ENCODE peak calls at places on chromosome 10, in seven cellular contexts. One of them, this sample, is unnamed.

GRCh38 chr10:114392112-114392835 is 12.0 kb downstream of the AFAP1L2 start:
- DNase-seq in K562: no peak
- DNase-seq in kidney epithelial cell: no peak
- DNase-seq in cardiac muscle cell: no peak
- DNase-seq in ovary: no peak
- DNase-seq in psoas muscle: no peak
- DNase-seq in right lobe of liver: no peak
- DNase-seq in this sample: no peak

GRCh38 chr10:129136866-129137415 is 330.1 kb upstream of the MGMT start:
- DNase-seq in K562: no peak
- DNase-seq in ovary: no peak
- DNase-seq in right lobe of liver: no peak
- DNase-seq in psoas muscle: no peak
- DNase-seq in cardiac muscle cell: no peak
- DNase-seq in kidney epithelial cell: no peak
- DNase-seq in this sample: no peak

GRCh38 chr10:6204341-6205191 is 1.8 kb downstream of the PFKFB3 start:
- DNase-seq in kidney epithelial cell: no peak
- DNase-seq in psoas muscle: peak; percentile 93
- DNase-seq in cardiac muscle cell: no peak
- DNase-seq in K562: no peak
- DNase-seq in right lobe of liver: peak; percentile 80
- DNase-seq in ovary: peak; percentile 64
- DNase-seq in this sample: no peak

GRCh38 chr10:79323602-79324001 is 23.7 kb upstream of the PPIF start:
- DNase-seq in kidney epithelial cell: no peak
- DNase-seq in psoas muscle: no peak
- DNase-seq in right lobe of liver: no peak
- DNase-seq in ovary: no peak
- DNase-seq in K562: no peak
- DNase-seq in cardiac muscle cell: no peak
- DNase-seq in this sample: no peak

GRCh38 chr10:76902949-76903348 is 734.7 kb downstream of the KCNMA1 start:
- DNase-seq in ovary: peak; percentile 20
- DNase-seq in K562: no peak
- DNase-seq in cardiac muscle cell: peak; percentile 84
- DNase-seq in kidney epithelial cell: no peak
- DNase-seq in psoas muscle: peak; percentile 55
- DNase-seq in right lobe of liver: no peak
- DNase-seq in this sample: peak; percentile 80

GRCh38 chr10:62585211-62585758 is 211.1 kb downstream of the ZNF365 start:
- DNase-seq in kidney epithelial cell: no peak
- DNase-seq in cardiac muscle cell: no peak
- DNase-seq in ovary: no peak
- DNase-seq in K562: no peak
- DNase-seq in right lobe of liver: no peak
- DNase-seq in psoas muscle: no peak
- DNase-seq in this sample: no peak

GRCh38 chr10:79146611-79147130 is 77.9 kb downstream of the ZMIZ1 start:
- DNase-seq in K562: no peak
- DNase-seq in right lobe of liver: peak; percentile 86
- DNase-seq in psoas muscle: peak; percentile 89
- DNase-seq in ovary: peak; percentile 76
- DNase-seq in cardiac muscle cell: no peak
- DNase-seq in kidney epithelial cell: no peak
- DNase-seq in this sample: no peak

GRCh38 chr10:75651452-75651851 is 220.0 kb downstream of the LRMDA start:
- DNase-seq in cardiac muscle cell: no peak
- DNase-seq in K562: no peak
- DNase-seq in psoas muscle: no peak
- DNase-seq in ovary: no peak
- DNase-seq in right lobe of liver: no peak
- DNase-seq in kidney epithelial cell: no peak
- DNase-seq in this sample: peak; percentile 47

GRCh38 chr10:71285180-71285545 is 33.9 kb upstream of the SLC29A3 start:
- DNase-seq in cardiac muscle cell: peak; percentile 61
- DNase-seq in K562: peak; percentile 87
- DNase-seq in ovary: peak; percentile 66
- DNase-seq in psoas muscle: peak; percentile 76
- DNase-seq in kidney epithelial cell: no peak
- DNase-seq in right lobe of liver: no peak
- DNase-seq in this sample: peak; percentile 57

DNA sequence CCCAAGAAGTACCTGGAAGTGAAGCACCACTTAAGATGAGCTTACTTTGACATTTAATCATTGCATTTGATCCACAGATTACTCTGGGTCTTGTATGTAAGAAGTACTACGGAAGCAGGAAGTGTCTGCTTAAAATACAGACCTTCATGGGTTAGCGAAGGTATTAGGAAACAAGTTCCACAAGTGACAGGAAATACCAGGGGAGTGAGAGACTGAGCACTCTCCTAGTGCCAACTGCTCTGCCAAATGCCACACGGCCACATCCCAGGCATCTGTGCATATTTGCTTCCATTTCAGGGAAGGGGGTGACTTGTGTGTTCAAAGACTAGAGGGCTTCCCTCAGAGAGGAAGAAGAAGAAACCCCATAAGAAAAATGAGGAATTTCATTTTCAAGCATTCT is 57.2 kb upstream of the ANK3 start:
- DNase-seq in cardiac muscle cell: no peak
- DNase-seq in right lobe of liver: no peak
- DNase-seq in ovary: no peak
- DNase-seq in K562: no peak
- DNase-seq in kidney epithelial cell: peak; percentile 26
- DNase-seq in psoas muscle: no peak
- DNase-seq in this sample: no peak
- H3K4me3 ChIP-seq in cardiac muscle cell: no peak overlapping the region
- H3K4me3 ChIP-seq in right lobe of liver: no peak overlapping the region
- H3K4me3 ChIP-seq in ovary: no peak overlapping the region
- H3K4me3 ChIP-seq in K562: no peak overlapping the region
- H3K4me3 ChIP-seq in kidney epithelial cell: no peak overlapping the region
- H3K4me3 ChIP-seq in psoas muscle: no peak overlapping the region
- H3K4me3 ChIP-seq in this sample: no peak overlapping the region

GRCh38 chr10:14587540-14588083 is 187.1 kb downstream of the FAM107B start:
- DNase-seq in cardiac muscle cell: no peak
- DNase-seq in kidney epithelial cell: no peak
- DNase-seq in psoas muscle: no peak
- DNase-seq in K562: no peak
- DNase-seq in right lobe of liver: no peak
- DNase-seq in ovary: no peak
- DNase-seq in this sample: no peak
- H3K4me3 ChIP-seq in cardiac muscle cell: no peak overlapping the region
- H3K4me3 ChIP-seq in kidney epithelial cell: no peak overlapping the region
- H3K4me3 ChIP-seq in psoas muscle: no peak overlapping the region
- H3K4me3 ChIP-seq in K562: no peak overlapping the region
- H3K4me3 ChIP-seq in right lobe of liver: no peak overlapping the region
- H3K4me3 ChIP-seq in ovary: no peak overlapping the region
- H3K4me3 ChIP-seq in this sample: no peak overlapping the region

GRCh38 chr10:49091450-49092210 is 23.7 kb downstream of the VSTM4 start:
- DNase-seq in kidney epithelial cell: no peak
- DNase-seq in psoas muscle: no peak
- DNase-seq in right lobe of liver: no peak
- DNase-seq in ovary: no peak
- DNase-seq in cardiac muscle cell: no peak
- DNase-seq in K562: no peak
- DNase-seq in this sample: no peak

GRCh38 chr10:49096890-49097445 is 18.4 kb downstream of the VSTM4 start:
- DNase-seq in K562: no peak
- DNase-seq in right lobe of liver: no peak
- DNase-seq in kidney epithelial cell: no peak
- DNase-seq in psoas muscle: no peak
- DNase-seq in ovary: no peak
- DNase-seq in cardiac muscle cell: no peak
- DNase-seq in this sample: no peak

GRCh38 chr10:49093922-49094321 is 21.4 kb downstream of the VSTM4 start:
- DNase-seq in kidney epithelial cell: no peak
- DNase-seq in cardiac muscle cell: no peak
- DNase-seq in right lobe of liver: no peak
- DNase-seq in psoas muscle: no peak
- DNase-seq in K562: no peak
- DNase-seq in ovary: no peak
- DNase-seq in this sample: no peak

GRCh38 chr10:49092477-49092876 is 22.8 kb downstream of the VSTM4 start:
- DNase-seq in kidney epithelial cell: no peak
- DNase-seq in right lobe of liver: no peak
- DNase-seq in ovary: peak; percentile 3
- DNase-seq in K562: no peak
- DNase-seq in cardiac muscle cell: no peak
- DNase-seq in psoas muscle: no peak
- DNase-seq in this sample: no peak

DNA sequence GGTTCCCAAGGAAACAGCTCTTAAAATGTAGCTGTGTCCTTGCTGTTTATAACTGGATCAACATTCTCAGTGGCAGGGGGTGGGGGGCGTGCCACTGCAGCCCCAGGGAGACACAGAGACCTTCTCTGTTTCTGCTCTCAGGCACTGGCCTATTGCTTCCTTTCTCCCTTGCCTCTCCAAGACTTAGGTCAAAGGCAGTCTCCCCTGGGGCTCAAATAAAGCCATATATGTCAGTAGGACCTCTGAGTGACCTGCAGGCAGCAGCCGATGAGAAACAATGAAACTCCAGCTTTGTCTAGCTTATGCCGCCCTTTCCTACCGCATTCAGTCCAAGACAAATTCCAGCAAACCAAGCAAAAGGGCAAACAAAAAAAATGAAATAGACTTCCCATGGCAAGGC is 20.6 kb downstream of the VSTM4 start:
- DNase-seq in ovary: no peak
- DNase-seq in kidney epithelial cell: no peak
- DNase-seq in right lobe of liver: no peak
- DNase-seq in K562: no peak
- DNase-seq in psoas muscle: no peak
- DNase-seq in cardiac muscle cell: no peak
- DNase-seq in this sample: no peak
- H3K4me3 ChIP-seq in ovary: no peak overlapping the region
- H3K4me3 ChIP-seq in kidney epithelial cell: no peak overlapping the region
- H3K4me3 ChIP-seq in right lobe of liver: no peak overlapping the region
- H3K4me3 ChIP-seq in K562: no peak overlapping the region
- H3K4me3 ChIP-seq in psoas muscle: no peak overlapping the region
- H3K4me3 ChIP-seq in cardiac muscle cell: no peak overlapping the region
- H3K4me3 ChIP-seq in this sample: no peak overlapping the region

GRCh38 chr10:95288273-95288672 is 2.5 kb downstream of the PDLIM1 start:
- DNase-seq in ovary: no peak
- DNase-seq in right lobe of liver: no peak
- DNase-seq in K562: no peak
- DNase-seq in kidney epithelial cell: no peak
- DNase-seq in psoas muscle: no peak
- DNase-seq in cardiac muscle cell: no peak
- DNase-seq in this sample: no peak

GRCh38 chr10:95290801-95291633 is at the start of gene PDLIM1:
- DNase-seq in ovary: peak; percentile 42
- DNase-seq in right lobe of liver: peak; percentile 87
- DNase-seq in cardiac muscle cell: peak; percentile 80
- DNase-seq in kidney epithelial cell: no peak
- DNase-seq in K562: peak; percentile 91
- DNase-seq in psoas muscle: peak; percentile 92
- DNase-seq in this sample: peak; percentile 82

GRCh38 chr10:95289921-95290421 is 832 bp downstream of the PDLIM1 start:
- DNase-seq in ovary: no peak
- DNase-seq in kidney epithelial cell: no peak
- DNase-seq in cardiac muscle cell: no peak
- DNase-seq in psoas muscle: no peak
- DNase-seq in right lobe of liver: no peak
- DNase-seq in K562: no peak
- DNase-seq in this sample: no peak

GRCh38 chr10:95290446-95290800 is 380 bp downstream of the PDLIM1 start:
- DNase-seq in psoas muscle: no peak
- DNase-seq in K562: peak; percentile 61
- DNase-seq in kidney epithelial cell: no peak
- DNase-seq in cardiac muscle cell: peak; percentile 47
- DNase-seq in right lobe of liver: peak; percentile 60
- DNase-seq in ovary: no peak
- DNase-seq in this sample: no peak

GRCh38 chr10:95289003-95289920 is 1.5 kb downstream of the PDLIM1 start:
- DNase-seq in ovary: no peak
- DNase-seq in cardiac muscle cell: no peak
- DNase-seq in psoas muscle: peak; percentile 57
- DNase-seq in kidney epithelial cell: no peak
- DNase-seq in K562: peak; percentile 40
- DNase-seq in right lobe of liver: no peak
- DNase-seq in this sample: peak; percentile 44
- H3K4me3 ChIP-seq in ovary: peak overlapping the region; percentile 89
- H3K4me3 ChIP-seq in cardiac muscle cell: peak overlapping the region; percentile 99
- H3K4me3 ChIP-seq in psoas muscle: peak overlapping the region; percentile 95
- H3K4me3 ChIP-seq in kidney epithelial cell: peak overlapping the region; percentile 96
- H3K4me3 ChIP-seq in K562: peak overlapping the region; percentile 88
- H3K4me3 ChIP-seq in right lobe of liver: peak overlapping the region; percentile 88
- H3K4me3 ChIP-seq in this sample: peak overlapping the region; percentile 83

GRCh38 chr10:33329178-33329577 is 5.3 kb downstream of the NRP1 start:
- DNase-seq in psoas muscle: no peak
- DNase-seq in cardiac muscle cell: no peak
- DNase-seq in kidney epithelial cell: no peak
- DNase-seq in ovary: no peak
- DNase-seq in K562: no peak
- DNase-seq in right lobe of liver: no peak
- DNase-seq in this sample: no peak

GRCh38 chr10:33328253-33328652 is 6.2 kb downstream of the NRP1 start:
- DNase-seq in ovary: no peak
- DNase-seq in right lobe of liver: no peak
- DNase-seq in cardiac muscle cell: no peak
- DNase-seq in K562: no peak
- DNase-seq in psoas muscle: no peak
- DNase-seq in kidney epithelial cell: no peak
- DNase-seq in this sample: no peak

GRCh38 chr10:33325929-33326328 is 8.5 kb downstream of the NRP1 start:
- DNase-seq in psoas muscle: no peak
- DNase-seq in right lobe of liver: no peak
- DNase-seq in kidney epithelial cell: no peak
- DNase-seq in ovary: no peak
- DNase-seq in K562: no peak
- DNase-seq in cardiac muscle cell: no peak
- DNase-seq in this sample: no peak

GRCh38 chr10:33326897-33327296 is 7.6 kb downstream of the NRP1 start:
- DNase-seq in psoas muscle: no peak
- DNase-seq in cardiac muscle cell: no peak
- DNase-seq in K562: no peak
- DNase-seq in ovary: no peak
- DNase-seq in right lobe of liver: no peak
- DNase-seq in kidney epithelial cell: no peak
- DNase-seq in this sample: no peak

DNA sequence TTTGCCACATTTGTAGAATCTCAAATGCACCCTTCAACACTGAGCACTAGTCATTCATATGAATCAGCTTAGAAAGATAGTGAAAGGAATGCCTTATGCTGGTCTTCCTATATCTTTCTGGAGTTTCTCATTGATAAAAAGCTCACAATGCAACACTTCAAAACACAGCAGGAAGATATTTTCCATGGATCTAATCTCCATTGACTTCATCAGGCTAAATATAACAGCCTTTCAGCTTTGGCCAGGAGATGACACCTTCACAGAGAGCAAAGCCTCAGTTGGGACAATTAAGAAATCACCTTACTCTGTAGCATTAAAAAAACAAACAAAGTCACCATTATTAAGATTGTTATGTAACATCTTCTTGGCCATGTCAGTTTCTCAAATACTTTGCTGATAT is 6.7 kb downstream of the NRP1 start:
- DNase-seq in cardiac muscle cell: peak; percentile 52
- DNase-seq in K562: no peak
- DNase-seq in kidney epithelial cell: no peak
- DNase-seq in right lobe of liver: no peak
- DNase-seq in psoas muscle: no peak
- DNase-seq in ovary: no peak
- DNase-seq in this sample: no peak
- H3K4me3 ChIP-seq in cardiac muscle cell: peak overlapping the region; percentile 4
- H3K4me3 ChIP-seq in K562: no peak overlapping the region
- H3K4me3 ChIP-seq in kidney epithelial cell: no peak overlapping the region
- H3K4me3 ChIP-seq in right lobe of liver: no peak overlapping the region
- H3K4me3 ChIP-seq in psoas muscle: peak overlapping the region; percentile 84
- H3K4me3 ChIP-seq in ovary: no peak overlapping the region
- H3K4me3 ChIP-seq in this sample: no peak overlapping the region

This sample was measured in WERI-Rb-1.